ENCODE peak calls at places on chromosome X, in nine cellular contexts. M, I, Q, C, W, G, D, J and H are unnamed samples.

GRCh38 chrX:152926279-152926678 is 28.4 kb downstream of the ZNF185 start:
- DNase-seq in M (peak; percentile 70), I (no peak), Q (peak; percentile 89), C (no peak), W (peak; percentile 38), G (no peak), D (no peak), J (peak; percentile 22), H (no peak)

GRCh38 chrX:53441531-53442321 is 7.6 kb upstream of the HSD17B10 start:
- DNase-seq in M (peak; percentile 49), I (peak; percentile 83), Q (peak; percentile 94), C (peak; percentile 27), W (peak; percentile 66), G (peak; percentile 88), D (peak; percentile 95), J (peak; percentile 87), H (peak; percentile 87)

GRCh38 chrX:103066606-103067005 is 2.6 kb upstream of the BEX1 start:
- DNase-seq in M (no peak), I (no peak), Q (no peak), C (no peak), W (no peak), G (no peak), D (no peak), J (no peak), H (no peak)

GRCh38 chrX:71103110-71103983 is 3.2 kb downstream of the CXorf65 start:
- DNase-seq in M (no peak), I (no peak), Q (no peak), C (no peak), W (no peak), G (no peak), D (no peak), J (peak; percentile 53), H (peak; percentile 46)

GRCh38 chrX:141619336-141619735 is 29.8 kb downstream of the SPANXA2 start:
- DNase-seq in M (peak; percentile 42), I (no peak), Q (no peak), C (no peak), W (no peak), G (no peak), D (no peak), J (no peak), H (no peak)

GRCh38 chrX:53383376-53384087 is 38.9 kb downstream of the SMC1A start:
- DNase-seq in M (no peak), I (peak; percentile 22), Q (no peak), C (no peak), W (no peak), G (no peak), D (no peak), J (no peak), H (no peak)

GRCh38 chrX:71493111-71493613 is 39.7 kb upstream of the OGT start:
- DNase-seq in M (no peak), I (no peak), Q (no peak), C (no peak), W (no peak), G (no peak), D (no peak), J (peak; percentile 9), H (peak; percentile 36)

GRCh38 chrX:10902001-10902400 is 209.1 kb upstream of the HCCS start:
- DNase-seq in M (peak; percentile 65), I (no peak), Q (no peak), C (no peak), W (no peak), G (no peak), D (no peak), J (no peak), H (no peak)

GRCh38 chrX:40637687-40638086 is 9.7 kb downstream of the CXorf38 start:
- DNase-seq in M (peak; percentile 44), I (no peak), Q (no peak), C (no peak), W (no peak), G (no peak), D (no peak), J (no peak), H (no peak)

GRCh38 chrX:15714529-15714928 is 23.5 kb upstream of the CA5B start:
- DNase-seq in M (no peak), I (peak; percentile 34), Q (no peak), C (no peak), W (no peak), G (no peak), D (no peak), J (no peak), H (no peak)

DNA sequence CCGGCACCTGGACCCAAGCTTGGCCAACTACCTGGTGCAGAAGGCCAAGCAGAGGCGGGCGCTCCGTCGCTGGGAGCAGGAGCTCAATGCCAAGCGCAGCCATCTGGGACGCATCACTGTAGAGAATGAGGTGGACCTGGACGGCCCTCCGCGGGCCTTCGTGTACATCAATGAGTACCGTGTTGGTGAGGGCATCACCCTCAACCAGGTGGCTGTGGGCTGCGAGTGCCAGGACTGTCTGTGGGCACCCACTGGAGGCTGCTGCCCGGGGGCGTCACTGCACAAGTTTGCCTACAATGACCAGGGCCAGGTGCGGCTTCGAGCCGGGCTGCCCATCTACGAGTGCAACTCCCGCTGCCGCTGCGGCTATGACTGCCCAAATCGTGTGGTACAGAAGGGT is 3.7 kb downstream of the SUV39H1 start:
- DNase-seq in M (no peak), I (no peak), Q (no peak), C (no peak), W (no peak), G (no peak), D (no peak), J (no peak), H (no peak)
- H3K9me3 ChIP-seq in M (no peaks in the 10 kb centered on the region), I (no peaks in the 10 kb centered on the region), Q (no peaks in the 10 kb centered on the region), C (no peaks in the 10 kb centered on the region), W (no peaks in the 10 kb centered on the region), G (no peaks in the 10 kb centered on the region), D (no peaks in the 10 kb centered on the region), J (no peaks in the 10 kb centered on the region), H (no peaks in the 10 kb centered on the region)

DNA sequence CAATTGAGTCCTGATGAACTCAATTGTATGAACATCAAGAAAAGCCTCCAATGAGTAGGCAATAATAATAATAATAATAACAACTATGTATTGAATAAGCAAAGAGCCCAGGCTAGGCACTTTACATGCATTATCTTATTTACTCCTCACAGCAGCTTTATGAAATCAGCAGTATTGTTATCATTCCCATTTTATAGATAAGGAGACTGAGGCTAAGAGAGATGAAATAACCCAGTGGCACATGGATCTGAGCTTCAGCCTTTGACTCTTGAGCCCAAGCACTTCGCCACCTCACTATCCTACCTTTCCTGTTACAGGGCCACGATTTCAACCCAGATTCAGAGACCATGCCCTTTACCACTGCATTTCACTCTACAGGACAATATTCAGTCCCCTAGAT is 3.2 kb downstream of the RAB33A start:
- DNase-seq in M (no peak), I (no peak), Q (no peak), C (no peak), W (no peak), G (no peak), D (no peak), J (no peak), H (no peak)
- H3K27ac ChIP-seq in M (no peak overlapping the region), I (peak overlapping the region; percentile 76), Q (peak overlapping the region; percentile 97), C (peak overlapping the region; percentile 69), W (no peak overlapping the region), G (no peak overlapping the region), D (no peak overlapping the region), J (no peak overlapping the region), H (no peak overlapping the region)

GRCh38 chrX:25180242-25180641 is 164.5 kb upstream of the ARX start:
- DNase-seq in M (no peak), I (no peak), Q (no peak), C (no peak), W (no peak), G (no peak), D (no peak), J (no peak), H (no peak)
- H3K4me3 ChIP-seq in M (no peak overlapping the region), I (no peak overlapping the region), Q (no peak overlapping the region), C (no peak overlapping the region), W (no peak overlapping the region), G (no peak overlapping the region), D (no peak overlapping the region), J (no peak overlapping the region), H (no peak overlapping the region)

GRCh38 chrX:145506225-145506624 is 258.9 kb downstream of the SPANXN1 start:
- DNase-seq in M (no peak), I (no peak), Q (no peak), C (no peak), W (no peak), G (no peak), D (no peak), J (no peak), H (no peak)
- H3K9me3 ChIP-seq in M (peaks cover 16% of the 10 kb centered on the region), I (no peaks in the 10 kb centered on the region), Q (no peaks in the 10 kb centered on the region), C (no peaks in the 10 kb centered on the region), W (no peaks in the 10 kb centered on the region), G (peaks cover 3% of the 10 kb centered on the region), D (peaks cover 4% of the 10 kb centered on the region), J (no peaks in the 10 kb centered on the region), H (no peaks in the 10 kb centered on the region)

DNA sequence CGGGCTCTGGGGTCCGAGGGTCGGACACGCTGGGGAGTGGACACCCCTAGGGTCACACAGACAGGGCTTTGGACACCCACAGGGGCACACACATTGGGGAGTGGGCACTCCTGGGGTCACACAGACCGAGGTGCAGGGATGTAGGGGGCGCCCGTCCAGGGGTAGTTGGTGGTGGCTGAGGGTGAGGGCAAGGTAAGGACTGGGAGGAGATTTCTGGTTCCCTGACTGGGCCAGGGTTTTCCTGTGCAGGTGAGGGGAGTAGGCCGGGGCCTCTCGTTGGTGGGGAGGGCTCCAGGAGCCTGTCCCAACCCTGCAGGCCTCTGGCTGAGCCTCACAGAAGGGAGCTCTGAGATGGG is 21.9 kb upstream of the WDR45 start:
- DNase-seq in M (no peak), I (no peak), Q (no peak), C (no peak), W (no peak), G (no peak), D (no peak), J (peak; percentile 14), H (no peak)
- H3K27ac ChIP-seq in M (no peak overlapping the region), I (peak overlapping the region; percentile 85), Q (no peak overlapping the region), C (peak overlapping the region; percentile 41), W (no peak overlapping the region), G (peak overlapping the region; percentile 14), D (no peak overlapping the region), J (peak overlapping the region; percentile 84), H (peak overlapping the region; percentile 82)

GRCh38 chrX:155959018-155959587 is 38.4 kb upstream of the IL9R start:
- DNase-seq in M (no peak), I (no peak), Q (no peak), C (no peak), W (no peak), G (no peak), D (no peak), J (no peak), H (no peak)
- H3K4me3 ChIP-seq in M (no peak overlapping the region), I (no peak overlapping the region), Q (no peak overlapping the region), C (no peak overlapping the region), W (no peak overlapping the region), G (no peak overlapping the region), D (no peak overlapping the region), J (no peak overlapping the region), H (no peak overlapping the region)

GRCh38 chrX:155896512-155896911 is 15.4 kb downstream of the VAMP7 start:
- DNase-seq in M (no peak), I (no peak), Q (no peak), C (no peak), W (no peak), G (no peak), D (no peak), J (no peak), H (no peak)
- H3K9me3 ChIP-seq in M (no peaks in the 10 kb centered on the region), I (peaks cover 9% of the 10 kb centered on the region), Q (no peaks in the 10 kb centered on the region), C (no peaks in the 10 kb centered on the region), W (peaks cover 5% of the 10 kb centered on the region), G (no peaks in the 10 kb centered on the region), D (no peaks in the 10 kb centered on the region), J (no peaks in the 10 kb centered on the region), H (no peaks in the 10 kb centered on the region)